ENCODE peak calls at places on chromosomes 5 and 9, in seven cellular contexts. Q is left lung, E is tibial artery, R is upper lobe of right lung, T is IMR-90, N is neural progenitor cell, Y is ovary. D is an unnamed sample. For H3K27me3, the result is how much of the 10 kb centered on the place peaks cover.

GRCh38 chr5:62578540-62578939 is at the start of gene LRRC70:
- DNase-seq in R (no peak), Q (no peak), E (no peak), N (peak), T (peak), Y (no peak), D (no peak)

GRCh38 chr5:10474521-10475075 is 32.9 kb downstream of the ROPN1L start:
- DNase-seq in E (no peak), N (no peak), Y (no peak), Q (no peak), R (no peak), T (peak), D (no peak)

GRCh38 chr9:133589454-133590227 is 19.5 kb downstream of the FAM163B start:
- DNase-seq in Q (no peak), E (no peak), R (no peak), N (peak), T (no peak), Y (no peak), D (no peak)

GRCh38 chr5:132840896-132841818 is 10.7 kb upstream of the SHROOM1 start:
- DNase-seq in R (peak), Q (no peak), Y (no peak), T (peak), E (no peak), N (no peak), D (no peak)

GRCh38 chr9:115397591-115398312 is 279.8 kb upstream of the TNC start:
- DNase-seq in Q (no peak), E (no peak), R (no peak), Y (no peak), N (peak), T (no peak), D (no peak)

GRCh38 chr5:38410304-38410990 is 146.0 kb downstream of the LIFR start:
- DNase-seq in Q (no peak), R (no peak), Y (no peak), N (peak), T (no peak), E (no peak), D (no peak)

GRCh38 chr5:107968998-107969397 is 298.3 kb upstream of the EFNA5 start:
- DNase-seq in Q (no peak), E (no peak), T (peak), Y (no peak), N (no peak), R (no peak), D (no peak)

GRCh38 chr9:134895849-134896833 is 15.5 kb downstream of the FCN2 start:
- DNase-seq in E (peak), Q (no peak), Y (peak), N (no peak), R (peak), T (peak), D (no peak)

GRCh38 chr5:150256416-150257064 is 33.0 kb downstream of the CAMK2A start:
- DNase-seq in Y (no peak), N (peak), Q (no peak), R (no peak), T (no peak), E (no peak), D (no peak)

GRCh38 chr5:132257131-132258101 is at the start of gene PDLIM4:
- DNase-seq in Y (peak), E (peak), R (peak), N (peak), Q (no peak), T (no peak), D (peak)

GRCh38 chr9:107455461-107456155 is 34.0 kb downstream of the KLF4 start:
- DNase-seq in E (no peak), Q (no peak), Y (no peak), N (no peak), R (no peak), T (no peak), D (no peak)

GRCh38 chr9:136244116-136244775 is 1.4 kb downstream of the QSOX2 start:
- DNase-seq in Q (no peak), E (no peak), T (no peak), R (no peak), N (no peak), Y (no peak), D (no peak)

GRCh38 chr5:58925627-58926545 is 343.0 kb downstream of the RAB3C start:
- DNase-seq in Q (no peak), T (no peak), N (peak), E (no peak), Y (no peak), R (no peak), D (no peak)

GRCh38 chr9:96158909-96159575 is 142.9 kb downstream of the HSD17B3 start:
- DNase-seq in T (no peak), Y (no peak), Q (no peak), E (no peak), N (no peak), R (no peak), D (no peak)
- H3K27me3 ChIP-seq in T (under half), Y (under half), Q (under half), E (under half), N (under half), R (under half), D (under half)

GRCh38 chr9:77648458-77649108 is 461 bp upstream of the GNA14 start:
- DNase-seq in T (no peak), Q (peak), E (peak), R (peak), N (peak), Y (peak), D (no peak)
- TF ChIP-seq CTCF in T (no peak), Q (no peak), E (no peak), R (no peak), N (no peak), Y (no peak), D (peak)

GRCh38 chr9:130428096-130428665 is 16.6 kb upstream of the ASS1 start:
- DNase-seq in N (no peak), E (no peak), T (no peak), R (no peak), Y (no peak), Q (no peak), D (no peak)
- H3K27me3 ChIP-seq in N (under half), E (half or more), T (under half), R (under half), Y (under half), Q (under half), D (under half)

DNA sequence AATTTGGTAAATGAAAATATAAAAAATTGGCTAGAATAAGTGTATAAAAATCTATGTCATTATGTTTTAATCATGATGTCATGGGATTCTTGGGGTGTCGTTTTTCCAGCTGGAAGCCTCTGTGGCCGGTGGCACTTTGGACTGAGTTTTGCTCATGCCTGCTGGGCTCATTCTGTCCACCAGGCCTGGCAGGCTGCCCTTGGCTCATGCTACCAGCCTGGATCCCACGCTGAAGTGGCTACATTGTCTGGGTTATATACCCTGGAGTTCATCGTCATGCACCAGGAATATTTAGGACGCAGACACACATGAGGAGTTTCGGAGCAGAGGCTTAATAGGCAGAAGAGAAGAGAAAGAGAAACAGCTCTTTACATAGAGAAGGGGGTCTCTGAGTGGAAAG is 1913.7 kb upstream of the WWC1 start:
- DNase-seq in Y (no peak), R (no peak), Q (no peak), T (no peak), E (no peak), N (no peak), D (no peak)
- TF ChIP-seq CTCF in Y (no peak), R (no peak), Q (no peak), T (no peak), E (no peak), N (no peak), D (no peak)

DNA sequence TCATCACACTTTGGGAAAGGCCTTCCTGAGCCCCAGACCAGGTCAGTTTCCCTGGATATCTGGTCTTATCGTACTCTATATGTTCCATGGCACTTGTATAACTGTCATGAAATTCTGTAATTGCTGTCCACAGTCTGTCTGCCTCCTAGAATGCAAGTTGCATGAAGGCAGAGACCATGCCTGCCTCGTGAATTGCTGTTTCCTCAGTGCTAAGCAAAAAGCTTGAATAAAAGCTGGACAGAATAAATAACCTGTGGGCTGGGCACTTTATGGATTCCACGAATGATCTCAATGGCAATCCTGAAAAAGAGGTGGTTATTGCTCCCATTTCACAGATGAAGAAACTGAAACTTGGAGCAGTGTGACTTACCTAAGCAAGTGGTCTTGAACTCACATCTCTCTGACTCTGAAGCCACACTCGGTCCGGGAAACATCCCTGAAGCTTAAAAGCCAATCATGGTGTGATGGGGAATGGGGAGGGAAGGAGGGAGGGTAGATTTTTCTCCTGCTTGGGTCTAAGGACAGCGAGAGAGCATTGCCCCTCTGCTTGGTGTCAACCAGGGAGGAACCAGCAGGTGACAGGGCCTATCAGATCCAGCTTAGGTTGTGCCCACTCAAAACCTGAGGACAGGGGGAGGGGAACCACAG is 13.2 kb upstream of the LHX2 start:
- DNase-seq in R (no peak), Y (no peak), Q (peak), N (peak), T (no peak), E (no peak), D (no peak)
- H3K27me3 ChIP-seq in R (half or more), Y (under half), Q (half or more), N (half or more), T (half or more), E (half or more), D (half or more)

D was measured in RWPE2.